ENCODE peak calls at places on chromosome 15, in nine cellular contexts. S is T-helper 1 cell, Z is T-helper 2 cell, Y is islet precursor cell, Q is BE2C, D is NCI-H2171, L is GM13976, I is H7, E is pancreas. V is an unnamed sample.
A peak's percentile ranks its signal among the peaks of the same experiment; 100 is the strongest.

GRCh38 chr15:33742807-33743206 is 225.5 kb upstream of the CHRM5 start:
- DNase-seq in I (no peak), Y (no peak), Z (no peak), D (no peak), E (no peak), L (no peak), S (no peak), Q (no peak), V (no peak)

GRCh38 chr15:39587291-39587909 is 6.5 kb downstream of the THBS1 start:
- DNase-seq in Z (no peak), D (no peak), S (no peak), Y (no peak), E (no peak), I (no peak), Q (no peak), L (no peak), V (no peak)

GRCh38 chr15:31010036-31010435 is 18.6 kb upstream of the MTMR10 start:
- DNase-seq in Y (no peak), E (no peak), Z (no peak), S (no peak), L (no peak), I (no peak), Q (no peak), D (no peak), V (no peak)

GRCh38 chr15:24078310-24079029 is 391.4 kb upstream of the NDN start:
- DNase-seq in S (no peak), Q (no peak), Y (no peak), I (no peak), Z (no peak), D (no peak), E (no peak), L (no peak), V (no peak)

GRCh38 chr15:69591905-69592508 is 139.4 kb downstream of the RPLP1 start:
- DNase-seq in L (no peak), E (peak; percentile 41), Y (no peak), Z (no peak), S (no peak), I (no peak), Q (no peak), D (no peak), V (no peak)

GRCh38 chr15:26028086-26028740 is 165.1 kb upstream of the ATP10A start:
- DNase-seq in Z (no peak), S (no peak), D (no peak), I (no peak), Q (no peak), L (no peak), E (no peak), Y (peak; percentile 76), V (no peak)

GRCh38 chr15:43150171-43150929 is 17.0 kb downstream of the TMEM62 start:
- DNase-seq in Y (no peak), I (no peak), E (no peak), S (no peak), D (no peak), Z (no peak), Q (no peak), L (no peak), V (no peak)

GRCh38 chr15:41822957-41823356 is 4.9 kb upstream of the JMJD7 start:
- DNase-seq in S (no peak), E (no peak), D (no peak), L (no peak), Y (no peak), I (no peak), Z (no peak), Q (no peak), V (no peak)

GRCh38 chr15:52463638-52464037 is 65.0 kb downstream of the MYO5A start:
- DNase-seq in L (peak; percentile 43), Q (no peak), Y (no peak), E (no peak), D (no peak), S (no peak), Z (no peak), I (no peak), V (no peak)

GRCh38 chr15:49530106-49530505 is 90.5 kb downstream of the FAM227B start:
- DNase-seq in D (no peak), Q (no peak), S (no peak), I (no peak), Y (no peak), L (no peak), Z (no peak), E (no peak), V (no peak)

GRCh38 chr15:43048935-43049334 is 56.9 kb downstream of the UBR1 start:
- DNase-seq in Q (no peak), I (no peak), E (no peak), D (no peak), Y (no peak), S (no peak), L (no peak), Z (no peak), V (no peak)

GRCh38 chr15:38251726-38252480 is 733 bp upstream of the SPRED1 start:
- DNase-seq in Y (peak; percentile 96), I (peak; percentile 86), Z (peak; percentile 48), S (peak; percentile 65), D (peak; percentile 81), L (peak; percentile 68), E (peak; percentile 88), Q (peak; percentile 96), V (peak; percentile 78)

GRCh38 chr15:80367094-80367493 is 37.1 kb upstream of the ARNT2 start:
- DNase-seq in E (no peak), I (peak; percentile 63), Y (no peak), L (no peak), D (peak; percentile 4), Z (no peak), Q (peak; percentile 72), S (no peak), V (no peak)

GRCh38 chr15:92074646-92075045 is 221.1 kb downstream of the SLCO3A1 start:
- DNase-seq in Y (no peak), S (no peak), L (no peak), D (no peak), Q (no peak), Z (no peak), I (no peak), E (no peak), V (no peak)

GRCh38 chr15:25236861-25237155 is 202.0 kb downstream of the UBE3A start:
- DNase-seq in Q (no peak), L (no peak), S (no peak), D (no peak), Z (no peak), Y (no peak), E (no peak), I (no peak), V (no peak)